ENCODE peak calls at places on chromosomes 7 and 10, in nine cellular contexts. One of them, this sample, is unnamed.

GRCh38 chr10:91197044-91197651 is 23.3 kb upstream of the PCGF5 start:
- DNase-seq in MCF 10A: no peak
- DNase-seq in KG1: no peak
- DNase-seq in astrocyte: peak; percentile 56
- DNase-seq in NCI-H1092 treated with DMSO at 0.1 percent for 48 hours: no peak
- DNase-seq in SHP77: no peak
- DNase-seq in right lobe of liver: no peak
- DNase-seq in iPS-NIHi11: no peak
- DNase-seq in ascending aorta: peak; percentile 74
- DNase-seq in this sample: no peak

GRCh38 chr10:50637003-50637579 is 13.3 kb upstream of the SGMS1 start:
- DNase-seq in MCF 10A: no peak
- DNase-seq in KG1: no peak
- DNase-seq in astrocyte: peak; percentile 23
- DNase-seq in NCI-H1092 treated with DMSO at 0.1 percent for 48 hours: no peak
- DNase-seq in SHP77: no peak
- DNase-seq in right lobe of liver: no peak
- DNase-seq in iPS-NIHi11: no peak
- DNase-seq in ascending aorta: no peak
- DNase-seq in this sample: no peak

GRCh38 chr7:127865466-127865865 is 165.8 kb downstream of the LRRC4 start:
- DNase-seq in MCF 10A: peak; percentile 59
- DNase-seq in KG1: no peak
- DNase-seq in astrocyte: peak; percentile 62
- DNase-seq in NCI-H1092 treated with DMSO at 0.1 percent for 48 hours: no peak
- DNase-seq in SHP77: no peak
- DNase-seq in right lobe of liver: no peak
- DNase-seq in iPS-NIHi11: no peak
- DNase-seq in ascending aorta: no peak
- DNase-seq in this sample: no peak

GRCh38 chr10:88482220-88482619 is 100.9 kb downstream of the RNLS start:
- DNase-seq in MCF 10A: no peak
- DNase-seq in KG1: no peak
- DNase-seq in astrocyte: no peak
- DNase-seq in NCI-H1092 treated with DMSO at 0.1 percent for 48 hours: no peak
- DNase-seq in SHP77: no peak
- DNase-seq in right lobe of liver: no peak
- DNase-seq in iPS-NIHi11: no peak
- DNase-seq in ascending aorta: no peak
- DNase-seq in this sample: no peak

GRCh38 chr10:58348571-58349033 is 13.8 kb downstream of the UBE2D1 start:
- DNase-seq in MCF 10A: no peak
- DNase-seq in KG1: no peak
- DNase-seq in astrocyte: no peak
- DNase-seq in NCI-H1092 treated with DMSO at 0.1 percent for 48 hours: no peak
- DNase-seq in SHP77: no peak
- DNase-seq in right lobe of liver: no peak
- DNase-seq in iPS-NIHi11: no peak
- DNase-seq in ascending aorta: no peak
- DNase-seq in this sample: no peak

GRCh38 chr10:116753759-116754158 is 11.4 kb upstream of the HSPA12A start:
- DNase-seq in MCF 10A: peak; percentile 81
- DNase-seq in KG1: no peak
- DNase-seq in astrocyte: no peak
- DNase-seq in NCI-H1092 treated with DMSO at 0.1 percent for 48 hours: no peak
- DNase-seq in SHP77: no peak
- DNase-seq in right lobe of liver: no peak
- DNase-seq in iPS-NIHi11: no peak
- DNase-seq in ascending aorta: peak; percentile 86
- DNase-seq in this sample: no peak

GRCh38 chr10:80133221-80133620 is 691 bp downstream of the PLAC9 start:
- DNase-seq in MCF 10A: no peak
- DNase-seq in KG1: no peak
- DNase-seq in astrocyte: no peak
- DNase-seq in NCI-H1092 treated with DMSO at 0.1 percent for 48 hours: no peak
- DNase-seq in SHP77: no peak
- DNase-seq in right lobe of liver: no peak
- DNase-seq in iPS-NIHi11: no peak
- DNase-seq in ascending aorta: no peak
- DNase-seq in this sample: peak; percentile 64

GRCh38 chr10:77051837-77052236 is 585.8 kb downstream of the KCNMA1 start:
- DNase-seq in MCF 10A: no peak
- DNase-seq in KG1: no peak
- DNase-seq in astrocyte: no peak
- DNase-seq in NCI-H1092 treated with DMSO at 0.1 percent for 48 hours: no peak
- DNase-seq in SHP77: no peak
- DNase-seq in right lobe of liver: no peak
- DNase-seq in iPS-NIHi11: no peak
- DNase-seq in ascending aorta: no peak
- DNase-seq in this sample: no peak

GRCh38 chr10:26832960-26833359 is 27.8 kb downstream of the ABI1 start:
- DNase-seq in MCF 10A: no peak
- DNase-seq in KG1: no peak
- DNase-seq in astrocyte: no peak
- DNase-seq in NCI-H1092 treated with DMSO at 0.1 percent for 48 hours: no peak
- DNase-seq in SHP77: no peak
- DNase-seq in right lobe of liver: no peak
- DNase-seq in iPS-NIHi11: peak; percentile 18
- DNase-seq in ascending aorta: no peak
- DNase-seq in this sample: no peak

GRCh38 chr10:71285180-71285545 is 33.9 kb upstream of the SLC29A3 start:
- DNase-seq in MCF 10A: peak; percentile 55
- DNase-seq in KG1: peak; percentile 21
- DNase-seq in astrocyte: no peak
- DNase-seq in NCI-H1092 treated with DMSO at 0.1 percent for 48 hours: peak; percentile 34
- DNase-seq in SHP77: no peak
- DNase-seq in right lobe of liver: peak; percentile 62
- DNase-seq in iPS-NIHi11: peak; percentile 91
- DNase-seq in ascending aorta: no peak
- DNase-seq in this sample: no peak

GRCh38 chr7:157568785-157569584 is 232.2 kb downstream of the DNAJB6 start:
- DNase-seq in MCF 10A: no peak
- DNase-seq in KG1: peak; percentile 2
- DNase-seq in astrocyte: peak; percentile 41
- DNase-seq in NCI-H1092 treated with DMSO at 0.1 percent for 48 hours: peak; percentile 95
- DNase-seq in SHP77: no peak
- DNase-seq in right lobe of liver: no peak
- DNase-seq in iPS-NIHi11: no peak
- DNase-seq in ascending aorta: no peak
- DNase-seq in this sample: peak; percentile 89

GRCh38 chr10:110936757-110937156 is 17.4 kb downstream of the SHOC2 start:
- DNase-seq in MCF 10A: no peak
- DNase-seq in KG1: no peak
- DNase-seq in astrocyte: no peak
- DNase-seq in NCI-H1092 treated with DMSO at 0.1 percent for 48 hours: no peak
- DNase-seq in SHP77: no peak
- DNase-seq in right lobe of liver: no peak
- DNase-seq in iPS-NIHi11: no peak
- DNase-seq in ascending aorta: no peak
- DNase-seq in this sample: no peak

GRCh38 chr7:1248077-1248458 is 15.4 kb downstream of the UNCX start:
- DNase-seq in MCF 10A: no peak
- DNase-seq in KG1: no peak
- DNase-seq in astrocyte: no peak
- DNase-seq in NCI-H1092 treated with DMSO at 0.1 percent for 48 hours: peak; percentile 35
- DNase-seq in SHP77: no peak
- DNase-seq in right lobe of liver: peak; percentile 37
- DNase-seq in iPS-NIHi11: no peak
- DNase-seq in ascending aorta: no peak
- DNase-seq in this sample: no peak

GRCh38 chr7:20737840-20738448 is 48.7 kb downstream of the SP8 start:
- DNase-seq in MCF 10A: no peak
- DNase-seq in KG1: no peak
- DNase-seq in astrocyte: no peak
- DNase-seq in NCI-H1092 treated with DMSO at 0.1 percent for 48 hours: peak; percentile 63
- DNase-seq in SHP77: peak; percentile 35
- DNase-seq in right lobe of liver: no peak
- DNase-seq in iPS-NIHi11: no peak
- DNase-seq in ascending aorta: no peak
- DNase-seq in this sample: no peak

GRCh38 chr10:102665904-102666509 is 21.7 kb downstream of the TRIM8 start:
- DNase-seq in MCF 10A: no peak
- DNase-seq in KG1: no peak
- DNase-seq in astrocyte: no peak
- DNase-seq in NCI-H1092 treated with DMSO at 0.1 percent for 48 hours: no peak
- DNase-seq in SHP77: no peak
- DNase-seq in right lobe of liver: no peak
- DNase-seq in iPS-NIHi11: no peak
- DNase-seq in ascending aorta: no peak
- DNase-seq in this sample: no peak

GRCh38 chr10:108673756-108674155 is 1249.6 kb downstream of the XPNPEP1 start:
- DNase-seq in MCF 10A: no peak
- DNase-seq in KG1: no peak
- DNase-seq in astrocyte: no peak
- DNase-seq in NCI-H1092 treated with DMSO at 0.1 percent for 48 hours: no peak
- DNase-seq in SHP77: no peak
- DNase-seq in right lobe of liver: no peak
- DNase-seq in iPS-NIHi11: no peak
- DNase-seq in ascending aorta: no peak
- DNase-seq in this sample: no peak

GRCh38 chr10:44058259-44058658 is 326.6 kb downstream of the CXCL12 start:
- DNase-seq in MCF 10A: no peak
- DNase-seq in KG1: no peak
- DNase-seq in astrocyte: no peak
- DNase-seq in NCI-H1092 treated with DMSO at 0.1 percent for 48 hours: no peak
- DNase-seq in SHP77: no peak
- DNase-seq in right lobe of liver: no peak
- DNase-seq in iPS-NIHi11: no peak
- DNase-seq in ascending aorta: no peak
- DNase-seq in this sample: no peak

GRCh38 chr10:52229271-52229931 is 84.7 kb upstream of the DKK1 start:
- DNase-seq in MCF 10A: peak; percentile 82
- DNase-seq in KG1: no peak
- DNase-seq in astrocyte: peak; percentile 14
- DNase-seq in NCI-H1092 treated with DMSO at 0.1 percent for 48 hours: no peak
- DNase-seq in SHP77: no peak
- DNase-seq in right lobe of liver: no peak
- DNase-seq in iPS-NIHi11: no peak
- DNase-seq in ascending aorta: no peak
- DNase-seq in this sample: no peak

GRCh38 chr7:151059362-151060112 is at the start of gene SLC4A2:
- DNase-seq in MCF 10A: peak; percentile 70
- DNase-seq in KG1: no peak
- DNase-seq in astrocyte: no peak
- DNase-seq in NCI-H1092 treated with DMSO at 0.1 percent for 48 hours: peak; percentile 67
- DNase-seq in SHP77: peak; percentile 12
- DNase-seq in right lobe of liver: peak; percentile 81
- DNase-seq in iPS-NIHi11: peak; percentile 85
- DNase-seq in ascending aorta: peak; percentile 87
- DNase-seq in this sample: peak; percentile 89

GRCh38 chr10:114801411-114801813 is 20.2 kb upstream of the FHIP2A start:
- DNase-seq in MCF 10A: no peak
- DNase-seq in KG1: peak; percentile 52
- DNase-seq in astrocyte: no peak
- DNase-seq in NCI-H1092 treated with DMSO at 0.1 percent for 48 hours: no peak
- DNase-seq in SHP77: no peak
- DNase-seq in right lobe of liver: no peak
- DNase-seq in iPS-NIHi11: no peak
- DNase-seq in ascending aorta: no peak
- DNase-seq in this sample: no peak